ENCODE peak calls at places on chromosomes 13 and 19, in six cellular contexts. Y, W, M, C, G and N are unnamed samples.

GRCh38 chr19:21462540-21462939 is 42.9 kb upstream of the ZNF429 start:
- DNase-seq in G (no peak), C (no peak), M (no peak), Y (no peak), W (no peak), N (no peak)

GRCh38 chr19:35710784-35711723 is 6.7 kb downstream of the ZBTB32 start:
- DNase-seq in M (no peak), G (no peak), W (no peak), Y (no peak), C (no peak), N (no peak)

GRCh38 chr13:59266478-59267063 is 897.2 kb downstream of the DIAPH3 start:
- DNase-seq in M (no peak), W (no peak), C (no peak), G (no peak), Y (no peak), N (peak; percentile 24)

GRCh38 chr13:78121459-78122348 is 203.1 kb upstream of the EDNRB start:
- DNase-seq in Y (peak; percentile 30), M (peak; percentile 84), C (no peak), W (peak; percentile 79), G (no peak), N (peak; percentile 83)

GRCh38 chr19:49889687-49890348 is 6.9 kb downstream of the IL4I1 start:
- DNase-seq in W (peak; percentile 69), M (peak; percentile 85), Y (peak; percentile 75), C (peak; percentile 80), G (peak; percentile 62), N (peak; percentile 78)

GRCh38 chr13:95870421-95870820 is 182.8 kb downstream of the UGGT2 start:
- DNase-seq in C (no peak), W (no peak), G (no peak), M (no peak), Y (no peak), N (no peak)

GRCh38 chr13:79258489-79258888 is 147.6 kb downstream of the RBM26 start:
- DNase-seq in C (no peak), W (no peak), G (no peak), Y (no peak), M (no peak), N (no peak)

GRCh38 chr13:113632706-113633484 is 25.1 kb downstream of the ATP4B start:
- DNase-seq in G (no peak), C (no peak), Y (no peak), W (no peak), M (no peak), N (no peak)

GRCh38 chr19:48711106-48711662 is 8.3 kb downstream of the MAMSTR start:
- DNase-seq in Y (no peak), M (no peak), C (no peak), G (no peak), W (no peak), N (no peak)

GRCh38 chr13:21670883-21671792 is at the start of gene FGF9:
- DNase-seq in G (peak; percentile 57), Y (peak; percentile 65), M (peak; percentile 82), C (peak; percentile 73), W (peak; percentile 78), N (peak; percentile 81)

GRCh38 chr19:51702754-51703654 is 9.9 kb downstream of the SPACA6 start:
- DNase-seq in C (peak; percentile 81), M (no peak), Y (no peak), G (no peak), W (no peak), N (peak; percentile 15)

GRCh38 chr13:25977216-25977615 is 74.6 kb downstream of the SHISA2 start:
- DNase-seq in M (peak; percentile 76), C (no peak), Y (no peak), W (no peak), G (no peak), N (no peak)

GRCh38 chr13:35566340-35566739 is 89.9 kb upstream of the MAB21L1 start:
- DNase-seq in Y (no peak), C (no peak), M (no peak), W (no peak), G (no peak), N (no peak)

GRCh38 chr19:18504886-18505610 is 16.8 kb downstream of the ELL start:
- DNase-seq in G (no peak), W (no peak), Y (no peak), C (no peak), M (no peak), N (no peak)

GRCh38 chr19:35732540-35733179 is 9.6 kb downstream of the IGFLR1 start:
- DNase-seq in Y (no peak), M (no peak), C (no peak), G (no peak), W (no peak), N (no peak)

GRCh38 chr13:96781141-96781540 is 213.1 kb downstream of the OXGR1 start:
- DNase-seq in G (no peak), M (no peak), Y (no peak), W (no peak), C (peak; percentile 93), N (no peak)

GRCh38 chr13:41782086-41782485 is 178.8 kb downstream of the VWA8 start:
- DNase-seq in Y (no peak), W (no peak), C (no peak), G (no peak), M (no peak), N (no peak)

GRCh38 chr19:16233836-16234551 is 36.3 kb downstream of the AP1M1 start:
- DNase-seq in Y (no peak), M (no peak), G (no peak), C (peak; percentile 63), W (no peak), N (no peak)

GRCh38 chr13:42548731-42549554 is 25.0 kb upstream of the TNFSF11 start:
- DNase-seq in W (peak; percentile 30), M (no peak), C (peak; percentile 68), G (no peak), Y (no peak), N (peak; percentile 93)

GRCh38 chr19:52211926-52212571 is 22.2 kb downstream of the PPP2R1A start:
- DNase-seq in W (peak; percentile 30), C (peak; percentile 16), M (no peak), Y (no peak), G (no peak), N (no peak)

GRCh38 chr19:51786651-51787494 is 8.1 kb upstream of the FPR3 start:
- DNase-seq in G (no peak), W (no peak), Y (no peak), M (no peak), C (no peak), N (no peak)

GRCh38 chr13:94435604-94436226 is 43.8 kb downstream of the DCT start:
- DNase-seq in C (no peak), W (peak; percentile 63), M (peak; percentile 75), Y (no peak), G (no peak), N (peak; percentile 75)

GRCh38 chr13:24670927-24671326 is 9.3 kb upstream of the ATP12A start:
- DNase-seq in W (no peak), C (no peak), M (peak; percentile 74), Y (no peak), G (no peak), N (peak; percentile 20)

GRCh38 chr19:38893341-38893771 is 6.1 kb downstream of the SIRT2 start:
- DNase-seq in W (no peak), G (no peak), Y (no peak), C (no peak), M (no peak), N (no peak)

GRCh38 chr13:23658929-23659541 is 88.8 kb downstream of the TNFRSF19 start:
- DNase-seq in M (no peak), C (no peak), G (no peak), W (peak; percentile 60), Y (no peak), N (no peak)

GRCh38 chr13:52428295-52428694 is 22.1 kb downstream of the VPS36 start:
- DNase-seq in Y (peak; percentile 36), M (no peak), C (no peak), G (no peak), W (peak; percentile 9), N (peak; percentile 52)

DNA sequence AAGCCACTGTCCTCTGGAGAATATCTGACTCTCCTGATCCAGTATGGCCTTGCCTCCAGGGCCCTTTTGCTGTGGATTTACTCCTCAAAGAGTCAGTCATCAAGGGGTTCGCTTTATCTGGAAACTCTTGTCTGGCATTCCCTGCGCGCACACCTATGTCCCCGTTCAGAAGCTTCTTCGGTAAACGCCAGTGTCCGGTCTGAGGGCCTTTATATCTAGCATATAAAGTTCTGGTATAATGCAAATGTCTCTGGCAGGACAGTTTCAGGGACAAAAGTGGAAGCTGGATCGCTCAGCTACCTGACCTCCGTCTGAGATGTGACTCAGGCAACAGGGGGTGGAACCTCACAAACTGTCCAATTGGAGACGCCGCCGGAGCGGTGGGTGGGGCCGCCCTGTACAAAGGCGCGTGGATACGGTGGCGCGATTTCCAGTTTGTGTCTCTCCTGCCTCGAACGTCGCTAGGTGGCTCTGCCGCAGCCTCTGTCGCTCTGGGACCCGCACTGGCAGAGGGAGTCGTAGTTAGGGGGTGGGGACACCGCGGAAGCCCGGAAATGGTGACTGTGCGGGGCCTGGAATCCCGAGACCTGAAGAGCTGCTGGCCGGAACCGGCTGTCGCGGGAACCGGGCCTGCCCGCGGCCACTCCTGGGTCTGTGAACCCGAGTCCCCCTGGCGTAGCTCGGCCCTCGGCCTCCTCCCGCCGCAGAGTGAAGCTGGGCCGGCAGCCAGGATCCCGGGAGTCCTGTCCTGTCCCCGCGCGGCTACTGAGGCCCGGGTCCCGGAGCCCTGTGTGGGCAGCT is 10.6 kb upstream of the ZNF709 start:
- DNase-seq in Y (peak; percentile 94), G (peak; percentile 81), C (peak; percentile 97), M (peak; percentile 98), W (peak; percentile 82), N (peak; percentile 75)
- TF ChIP-seq CTCF in Y (peak; percentile 18), G (peak; percentile 55), C (no peak), M (peak; percentile 78), W (peak; percentile 28), N (peak; percentile 26)

DNA sequence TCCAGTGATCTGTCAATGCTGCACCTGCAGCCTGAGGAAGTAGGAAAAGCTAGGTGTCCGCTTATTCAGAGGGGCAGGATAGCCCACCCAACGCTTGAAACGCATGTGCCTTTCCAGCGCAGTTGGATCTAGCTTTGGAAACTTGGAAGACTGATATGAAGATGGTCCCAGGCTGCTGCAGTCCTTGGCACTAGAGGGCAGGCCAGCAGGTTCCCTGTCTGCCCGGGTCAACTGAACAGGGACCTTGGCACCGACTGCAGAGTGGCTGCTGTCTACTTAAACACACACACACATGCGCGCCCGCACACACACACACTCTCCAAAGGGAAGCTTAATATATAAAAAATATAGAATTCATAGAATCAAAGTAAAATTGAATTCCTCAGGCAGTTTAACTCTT is 100.0 kb downstream of the TSHZ3 start:
- DNase-seq in C (no peak), Y (no peak), M (no peak), G (no peak), W (no peak), N (no peak)
- TF ChIP-seq CTCF in C (no peak), Y (no peak), M (no peak), G (no peak), W (peak; percentile 19), N (peak; percentile 22)

DNA sequence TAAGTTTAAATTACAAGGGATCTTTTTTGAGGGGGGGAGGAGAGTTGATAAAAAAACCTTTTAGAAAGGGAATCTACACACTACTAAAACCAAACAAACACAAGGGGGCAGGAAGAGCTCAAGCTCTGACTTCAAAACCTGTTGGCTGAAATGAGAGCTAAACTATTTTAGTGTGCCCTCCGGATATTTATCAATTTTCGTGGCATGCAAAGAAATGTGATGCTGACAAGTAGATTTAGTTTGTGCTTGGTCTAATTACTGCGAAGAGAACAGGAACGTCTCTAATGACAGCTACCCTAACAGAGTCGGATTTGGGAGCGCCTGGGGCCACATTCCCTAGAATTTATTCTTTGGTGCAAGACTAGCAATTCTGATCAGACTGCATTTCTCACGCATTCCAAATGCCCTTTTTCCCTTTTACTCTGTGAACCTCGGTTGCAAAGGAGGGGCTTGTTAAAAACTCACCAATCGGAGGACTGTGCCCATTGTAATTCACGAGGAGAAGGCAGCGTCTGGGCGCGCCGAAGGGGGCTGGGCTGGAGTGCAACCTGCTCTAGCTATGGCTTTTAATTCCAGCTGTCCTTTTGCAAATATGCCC is 804 bp upstream of the FREM2 start:
- DNase-seq in M (peak; percentile 91), G (no peak), Y (no peak), C (no peak), W (peak; percentile 9), N (peak; percentile 30)
- TF ChIP-seq CTCF in M (peak; percentile 70), G (no peak), Y (no peak), C (no peak), W (peak; percentile 11), N (peak; percentile 36)

GRCh38 chr19:54096642-54097106 is 3.9 kb downstream of the OSCAR start:
- DNase-seq in G (no peak), Y (no peak), C (no peak), W (peak; percentile 39), M (peak; percentile 54), N (peak; percentile 58)
- TF ChIP-seq CTCF in G (no peak), Y (no peak), C (no peak), W (peak; percentile 42), M (peak; percentile 49), N (peak; percentile 60)